ENCODE peak calls at places on chromosomes 6 and 20, in nine cellular contexts. M, Z, O, K, X, C, V, J and E are unnamed samples.

GRCh38 chr20:4774209-4774608 is 52.5 kb downstream of the PRND start:
- DNase-seq in M (no peak), Z (no peak), O (no peak), K (no peak), X (no peak), C (no peak), V (no peak), J (no peak), E (no peak)

GRCh38 chr20:53643031-53643832 is 49.6 kb upstream of the ZNF217 start:
- DNase-seq in M (no peak), Z (peak; percentile 42), O (peak; percentile 59), K (no peak), X (peak; percentile 34), C (no peak), V (peak; percentile 58), J (peak; percentile 73), E (peak; percentile 75)

GRCh38 chr6:101393291-101394251 is at the start of gene GRIK2:
- DNase-seq in M (no peak), Z (no peak), O (no peak), K (no peak), X (no peak), C (peak; percentile 82), V (peak; percentile 22), J (peak; percentile 49), E (no peak)

GRCh38 chr20:1876975-1877603 is 18.1 kb upstream of the SIRPA start:
- DNase-seq in M (no peak), Z (no peak), O (no peak), K (no peak), X (no peak), C (peak; percentile 37), V (no peak), J (no peak), E (no peak)

GRCh38 chr6:107361568-107362270 is 97.6 kb downstream of the PDSS2 start:
- DNase-seq in M (no peak), Z (no peak), O (no peak), K (no peak), X (no peak), C (peak; percentile 35), V (no peak), J (no peak), E (no peak)

GRCh38 chr6:121666809-121667208 is 231.4 kb downstream of the GJA1 start:
- DNase-seq in M (no peak), Z (no peak), O (no peak), K (no peak), X (no peak), C (no peak), V (no peak), J (peak; percentile 8), E (no peak)

GRCh38 chr20:49989234-49990065 is 6.7 kb downstream of the SNAI1 start:
- DNase-seq in M (peak; percentile 72), Z (no peak), O (peak; percentile 57), K (peak; percentile 75), X (no peak), C (peak; percentile 77), V (peak; percentile 55), J (no peak), E (no peak)

GRCh38 chr6:89680551-89680950 is 42.0 kb upstream of the LYRM2 start:
- DNase-seq in M (no peak), Z (no peak), O (no peak), K (no peak), X (no peak), C (no peak), V (no peak), J (no peak), E (no peak)

GRCh38 chr6:89298680-89299450 is 16.2 kb downstream of the GABRR2 start:
- DNase-seq in M (no peak), Z (peak; percentile 16), O (no peak), K (no peak), X (no peak), C (no peak), V (no peak), J (peak; percentile 81), E (no peak)

GRCh38 chr6:26543953-26544352 is 5.8 kb downstream of the HMGN4 start:
- DNase-seq in M (no peak), Z (no peak), O (no peak), K (no peak), X (no peak), C (no peak), V (no peak), J (no peak), E (no peak)

GRCh38 chr6:35017461-35018183 is 123.5 kb downstream of the TCP11 start:
- DNase-seq in M (peak; percentile 63), Z (no peak), O (peak; percentile 62), K (peak; percentile 57), X (peak; percentile 40), C (no peak), V (peak; percentile 43), J (no peak), E (peak; percentile 57)

GRCh38 chr6:138036955-138037592 is 70.1 kb downstream of the PERP start:
- DNase-seq in M (no peak), Z (no peak), O (no peak), K (no peak), X (no peak), C (no peak), V (no peak), J (no peak), E (no peak)

DNA sequence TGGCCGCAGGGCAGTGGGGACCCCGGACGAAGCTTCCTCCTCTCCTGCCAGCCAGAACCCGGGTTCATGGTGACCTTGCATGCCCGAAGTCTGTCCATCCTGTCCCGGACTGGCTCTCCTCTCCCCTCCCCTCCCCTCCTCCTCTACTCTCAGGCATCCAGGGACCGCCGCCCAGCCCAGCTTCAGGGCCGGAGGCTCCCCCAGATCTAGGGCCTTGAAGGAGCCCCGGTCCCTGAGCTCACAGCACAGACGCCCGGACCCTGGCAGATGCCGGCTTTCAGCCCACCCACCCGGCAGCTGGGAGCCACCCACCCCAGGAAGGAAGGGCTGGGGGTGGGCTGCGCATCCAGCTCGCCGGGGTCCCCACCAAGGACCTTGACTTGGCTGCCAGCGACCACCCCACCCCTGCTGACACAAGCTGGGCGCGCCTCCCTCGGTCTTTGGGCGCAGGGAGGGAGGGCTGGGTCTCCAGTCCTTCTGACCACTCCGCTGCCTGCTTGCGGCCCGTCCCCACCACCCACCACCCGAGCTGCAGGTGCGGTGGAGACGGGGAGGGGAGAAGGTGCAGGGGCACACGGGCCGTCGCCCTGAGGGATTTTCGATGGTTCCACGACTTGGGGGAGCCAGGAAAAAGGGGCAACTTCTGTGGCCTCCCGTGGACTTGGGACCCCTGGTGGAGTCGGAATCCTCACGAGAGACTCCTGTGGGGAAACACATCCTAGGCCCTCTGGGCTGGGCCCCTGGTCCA is 5.8 kb upstream of the ABHD16B start:
- DNase-seq in M (no peak), Z (no peak), O (no peak), K (no peak), X (no peak), C (peak; percentile 59), V (no peak), J (no peak), E (no peak)
- H3K4me3 ChIP-seq in M (peak overlapping the region; percentile 21), Z (no peak overlapping the region), O (peak overlapping the region; percentile 34), K (no peak overlapping the region), X (no peak overlapping the region), C (peak overlapping the region; percentile 54), V (peak overlapping the region; percentile 32), J (no peak overlapping the region), E (no peak overlapping the region)

DNA sequence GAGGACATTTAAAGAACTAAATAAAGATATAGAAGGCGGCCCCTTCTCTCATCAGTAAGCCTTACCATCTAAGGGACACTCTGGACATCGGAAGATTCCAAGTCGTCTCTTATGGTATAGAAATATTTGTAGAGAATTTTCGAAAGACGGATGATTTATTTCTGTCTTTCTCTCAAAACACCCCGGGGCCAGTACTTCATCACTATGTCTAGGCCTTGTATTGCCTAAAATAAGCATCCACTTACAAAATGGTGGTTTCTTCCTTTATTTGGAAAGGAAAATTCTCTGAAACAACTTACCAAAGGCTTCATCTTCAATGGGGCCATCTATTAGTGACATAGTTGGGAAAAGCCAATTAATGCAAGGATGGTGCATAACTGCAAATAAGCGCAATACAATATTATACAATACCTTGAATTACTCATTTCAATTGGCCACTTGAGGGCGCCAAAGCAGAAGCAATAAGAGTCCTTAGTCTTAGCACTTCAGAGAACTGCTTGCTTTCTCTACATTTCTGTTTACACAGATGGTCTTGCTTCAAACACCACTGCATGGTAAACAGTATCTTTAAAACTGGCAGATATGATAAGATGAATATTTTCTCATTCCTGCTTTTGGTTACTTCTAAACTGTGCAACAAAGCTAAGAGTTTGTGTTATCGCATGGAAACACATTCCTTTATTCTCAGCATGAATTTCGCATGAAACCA is 113.2 kb downstream of the VIP start:
- DNase-seq in M (peak; percentile 91), Z (peak; percentile 45), O (no peak), K (peak; percentile 63), X (peak; percentile 55), C (peak; percentile 84), V (peak; percentile 45), J (peak; percentile 29), E (no peak)
- TF ChIP-seq CTCF in M (peak; percentile 59), Z (peak; percentile 70), O (peak; percentile 67), K (peak; percentile 59), X (peak; percentile 66), C (peak; percentile 87), V (peak; percentile 48), J (peak; percentile 84), E (peak; percentile 40)

DNA sequence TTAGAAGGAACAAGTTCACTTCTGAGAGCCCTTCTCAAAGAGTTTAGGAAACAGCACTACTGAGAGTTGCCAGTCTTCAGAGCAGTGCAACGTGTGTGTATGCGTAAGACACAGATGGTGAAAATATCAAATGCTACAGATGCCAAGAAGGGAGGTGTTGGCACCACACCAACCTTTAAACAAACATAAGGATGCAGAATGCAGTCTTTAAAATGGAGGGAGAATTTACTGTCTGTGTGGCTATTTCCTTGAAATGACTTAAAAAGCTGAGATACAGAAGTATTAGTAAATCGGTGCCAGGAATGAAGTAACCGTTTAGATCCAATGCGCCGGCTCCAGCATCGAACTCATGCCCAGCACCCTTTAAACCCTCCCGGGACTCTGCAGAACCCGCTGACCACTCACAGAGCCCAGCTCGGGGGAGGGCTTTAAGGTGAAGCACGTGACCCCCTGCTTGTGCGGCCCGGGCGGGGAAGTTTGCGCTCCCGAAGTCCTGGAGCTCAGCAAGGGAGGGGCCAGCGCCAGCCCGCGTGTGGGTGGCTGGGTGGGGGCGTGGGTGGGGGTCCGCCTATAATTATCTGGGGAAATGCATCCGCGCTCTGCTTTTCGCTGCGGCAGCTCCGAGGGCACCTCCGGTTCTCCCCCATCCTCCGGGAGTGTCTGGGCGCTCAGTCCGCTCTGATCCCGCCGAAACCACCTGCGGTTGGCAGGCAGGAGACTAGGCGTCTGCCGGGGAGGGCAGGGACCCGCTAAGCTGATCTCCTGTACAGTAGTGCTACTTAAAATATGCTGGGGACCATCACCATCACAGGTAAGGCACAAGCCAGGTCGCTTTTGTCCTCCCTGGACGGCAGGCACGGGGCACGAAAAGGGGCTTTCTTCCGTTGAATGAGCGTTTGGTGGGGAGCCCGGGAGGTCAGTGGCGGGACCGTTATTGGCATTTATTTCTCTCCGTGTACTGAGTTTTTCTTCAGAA is 66.0 kb downstream of the ZBTB2 start:
- DNase-seq in M (peak; percentile 58), Z (no peak), O (peak; percentile 72), K (peak; percentile 76), X (peak; percentile 36), C (peak; percentile 75), V (peak; percentile 66), J (peak; percentile 40), E (peak; percentile 58)
- H3K36me3 ChIP-seq in M (no peaks in the 10 kb centered on the region), Z (no peaks in the 10 kb centered on the region), O (no peaks in the 10 kb centered on the region), K (no peaks in the 10 kb centered on the region), X (no peaks in the 10 kb centered on the region), C (no peaks in the 10 kb centered on the region), V (no peaks in the 10 kb centered on the region), J (no peaks in the 10 kb centered on the region), E (no peaks in the 10 kb centered on the region)

DNA sequence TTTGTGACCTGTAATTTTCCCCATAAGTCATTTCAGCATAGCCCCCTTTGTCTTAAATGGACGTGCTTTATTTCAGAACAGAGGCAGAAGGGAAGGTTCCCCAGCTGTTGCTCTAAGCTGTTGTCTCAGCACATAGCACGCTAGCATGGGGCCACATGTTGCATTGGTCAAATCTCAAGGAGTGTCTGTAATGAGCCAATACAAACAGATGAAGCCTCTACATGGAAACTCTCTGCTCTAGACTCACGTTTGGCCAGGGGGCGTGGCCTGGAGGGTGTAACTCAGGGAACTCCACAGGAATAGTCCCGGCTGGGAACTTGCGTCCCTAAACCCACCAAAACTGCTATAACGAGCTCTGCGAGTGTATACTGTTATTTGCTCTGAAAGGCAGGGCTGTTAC is 35.2 kb upstream of the SLC22A2 start:
- DNase-seq in M (peak; percentile 8), Z (no peak), O (peak; percentile 64), K (no peak), X (no peak), C (peak; percentile 37), V (peak; percentile 59), J (no peak), E (peak; percentile 58)
- H3K4me3 ChIP-seq in M (no peak overlapping the region), Z (no peak overlapping the region), O (no peak overlapping the region), K (no peak overlapping the region), X (no peak overlapping the region), C (no peak overlapping the region), V (no peak overlapping the region), J (no peak overlapping the region), E (no peak overlapping the region)